ENCODE peak calls at places on chromosomes 1 and 21, in six cellular contexts. V is GM23338, W is fibroblast of the aortic adventitia, K is omental fat pad, M is GM06990, H is HFFc6. S is an unnamed sample.

GRCh38 chr1:167427843-167428242 is 90.5 kb downstream of the CD247 start:
- DNase-seq in M (no peak), K (no peak), H (no peak), W (peak; percentile 9), V (no peak), S (no peak)

GRCh38 chr1:114336360-114336759 is 174.6 kb downstream of the TRIM33 start:
- DNase-seq in M (no peak), H (no peak), W (no peak), K (no peak), V (no peak), S (no peak)

GRCh38 chr1:173503391-173503790 is 26.3 kb downstream of the PRDX6 start:
- DNase-seq in V (no peak), M (no peak), H (peak; percentile 33), K (no peak), W (peak; percentile 47), S (no peak)

GRCh38 chr1:202852163-202852904 is 36.6 kb downstream of the RABIF start:
- DNase-seq in W (peak; percentile 43), V (peak; percentile 90), H (peak; percentile 52), K (no peak), M (no peak), S (peak; percentile 74)

GRCh38 chr1:222644649-222645005 is 26.7 kb downstream of the MIA3 start:
- DNase-seq in H (no peak), W (peak; percentile 29), M (no peak), V (no peak), K (no peak), S (no peak)

GRCh38 chr1:20625176-20626097 is 7.8 kb upstream of the PINK1 start:
- DNase-seq in W (no peak), K (no peak), V (peak; percentile 78), H (no peak), M (no peak), S (no peak)

GRCh38 chr21:37710555-37711293 is 205.5 kb downstream of the KCNJ6 start:
- DNase-seq in W (no peak), M (no peak), K (no peak), V (no peak), H (peak; percentile 47), S (no peak)

GRCh38 chr1:44798481-44799365 is 1.5 kb upstream of the PLK3 start:
- DNase-seq in K (no peak), M (no peak), H (no peak), W (no peak), V (no peak), S (no peak)

GRCh38 chr1:221783437-221783836 is 41.5 kb upstream of the DUSP10 start:
- DNase-seq in W (no peak), V (no peak), M (no peak), H (no peak), K (no peak), S (no peak)

GRCh38 chr1:86356247-86356646 is 39.9 kb downstream of the ODF2L start:
- DNase-seq in M (no peak), H (no peak), K (no peak), V (peak; percentile 26), W (no peak), S (no peak)

GRCh38 chr1:106876384-106876783 is 180.1 kb upstream of the PRMT6 start:
- DNase-seq in H (no peak), W (no peak), V (peak; percentile 16), K (no peak), M (peak; percentile 13), S (no peak)

GRCh38 chr1:53519412-53519811 is 60.2 kb downstream of the DMRTB1 start:
- DNase-seq in M (no peak), W (peak; percentile 16), K (no peak), V (no peak), H (no peak), S (no peak)

GRCh38 chr1:25503551-25504426 is 39.6 kb upstream of the LDLRAP1 start:
- DNase-seq in V (peak; percentile 91), M (peak; percentile 26), H (no peak), W (no peak), K (no peak), S (peak; percentile 39)
- TF ChIP-seq CTCF in V (peak; percentile 69), M (peak; percentile 79), H (peak; percentile 70), W (peak; percentile 24), K (no peak), S (peak; percentile 56)

DNA sequence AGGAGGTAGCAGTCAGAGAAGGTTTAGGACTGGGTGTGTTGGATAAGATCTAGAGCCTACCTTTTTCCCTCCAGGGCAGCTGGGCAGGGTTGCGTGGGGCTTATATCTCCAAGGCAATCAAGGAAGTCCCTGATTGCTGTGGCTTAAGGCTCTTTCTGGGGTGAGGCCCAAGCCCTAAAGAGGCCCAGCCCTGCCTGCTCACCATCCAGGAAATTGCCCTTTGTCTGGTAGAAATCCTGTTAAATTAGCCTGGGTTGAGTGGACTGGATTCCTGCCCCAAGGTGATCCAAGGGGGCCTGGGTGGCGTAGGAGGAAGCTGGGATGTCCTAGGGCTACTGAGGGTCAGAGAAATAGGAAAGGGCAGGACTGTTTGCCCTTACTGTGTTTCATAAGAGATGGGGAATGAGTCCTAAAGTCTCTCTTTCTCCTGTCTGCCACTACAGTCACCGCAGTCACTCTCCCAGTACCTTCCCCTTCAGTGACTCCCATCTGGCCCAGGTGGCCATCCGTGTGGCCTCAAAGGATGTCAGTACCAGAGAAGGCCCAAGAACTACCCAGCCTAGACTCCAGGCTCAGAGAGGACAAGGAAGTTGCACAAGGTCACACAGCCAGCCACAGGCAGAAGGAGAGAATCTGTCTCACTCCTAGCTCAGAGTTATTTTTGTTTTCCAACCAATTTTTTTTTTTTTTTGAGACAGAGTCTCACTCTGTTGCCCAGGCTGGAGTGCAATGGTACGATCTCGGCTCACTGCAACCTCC is 25.8 kb downstream of the MFSD2A start:
- DNase-seq in K (no peak), W (no peak), V (no peak), M (no peak), H (no peak), S (no peak)
- TF ChIP-seq CTCF in K (no peak), W (no peak), V (no peak), M (no peak), H (no peak), S (no peak)

GRCh38 chr1:25568090-25568833 is 24.9 kb downstream of the LDLRAP1 start:
- DNase-seq in W (peak; percentile 74), H (peak; percentile 39), K (no peak), M (no peak), V (peak; percentile 93), S (no peak)
- TF ChIP-seq CTCF in W (no peak), H (peak; percentile 28), K (no peak), M (no peak), V (no peak), S (no peak)

GRCh38 chr21:35942211-35943144 is 117.8 kb downstream of the SETD4 start:
- DNase-seq in V (no peak), H (no peak), K (no peak), W (no peak), M (no peak), S (no peak)
- TF ChIP-seq CTCF in V (no peak), H (no peak), K (no peak), W (no peak), M (no peak), S (no peak)

DNA sequence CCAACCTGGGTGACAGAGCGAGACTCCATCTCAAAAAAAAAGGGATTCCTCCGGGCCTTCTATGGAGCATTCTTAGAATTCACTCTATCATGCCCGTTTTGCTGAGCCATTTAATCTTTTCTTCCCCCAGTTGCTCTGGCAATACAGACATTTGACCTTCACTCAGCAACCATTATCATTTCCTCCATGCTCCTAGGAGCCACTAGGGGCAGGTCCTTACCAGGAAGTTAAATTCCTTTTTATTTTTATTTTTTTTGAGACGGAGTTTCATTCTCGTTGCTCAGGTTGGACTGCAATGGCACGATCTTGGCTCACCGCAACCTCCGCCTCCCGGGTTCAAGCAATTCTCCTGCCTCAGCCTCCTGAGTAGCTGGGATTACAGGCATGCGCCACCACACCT is 9.7 kb upstream of the CGN start:
- DNase-seq in K (no peak), V (peak; percentile 72), M (no peak), H (no peak), W (no peak), S (no peak)
- TF ChIP-seq CTCF in K (no peak), V (peak; percentile 61), M (peak; percentile 29), H (peak; percentile 39), W (peak; percentile 40), S (no peak)

GRCh38 chr1:87478231-87478630 is 149.6 kb downstream of the LMO4 start:
- DNase-seq in W (peak; percentile 22), K (no peak), M (no peak), H (no peak), V (peak; percentile 69), S (no peak)
- TF ChIP-seq CTCF in W (no peak), K (no peak), M (no peak), H (peak; percentile 17), V (peak; percentile 17), S (no peak)

GRCh38 chr1:119544165-119544762 is 37.3 kb downstream of the HSD3B1 start:
- DNase-seq in W (no peak), H (no peak), V (peak; percentile 72), M (no peak), K (no peak), S (no peak)
- TF ChIP-seq CTCF in W (peak; percentile 28), H (peak; percentile 68), V (peak; percentile 90), M (peak; percentile 89), K (no peak), S (peak; percentile 69)